ENCODE peak calls at places on chromosomes 12 and 14, in five cellular contexts. One of them, this sample, is unnamed.

GRCh38 chr12:104348283-104348993 is 44.9 kb downstream of the EID3 start:
- DNase-seq in stomach: no peak
- DNase-seq in AG04449: no peak
- DNase-seq in lower lobe of right lung: no peak
- DNase-seq in lung: peak; percentile 20
- DNase-seq in this sample: no peak

GRCh38 chr14:64394973-64395633 is 7.0 kb downstream of the MTHFD1 start:
- DNase-seq in lung: no peak
- DNase-seq in AG04449: no peak
- DNase-seq in stomach: no peak
- DNase-seq in lower lobe of right lung: no peak
- DNase-seq in this sample: no peak

GRCh38 chr14:101586531-101587402 is 25.5 kb downstream of the DIO3 start:
- DNase-seq in AG04449: no peak
- DNase-seq in lung: no peak
- DNase-seq in lower lobe of right lung: no peak
- DNase-seq in stomach: no peak
- DNase-seq in this sample: no peak

GRCh38 chr14:92657457-92658142 is 90.8 kb downstream of the LGMN start:
- DNase-seq in lower lobe of right lung: peak; percentile 88
- DNase-seq in AG04449: no peak
- DNase-seq in stomach: peak; percentile 39
- DNase-seq in lung: peak; percentile 58
- DNase-seq in this sample: no peak

GRCh38 chr12:122182887-122183587 is at the start of gene LRRC43:
- DNase-seq in stomach: peak; percentile 56
- DNase-seq in lung: no peak
- DNase-seq in AG04449: no peak
- DNase-seq in lower lobe of right lung: peak; percentile 67
- DNase-seq in this sample: no peak

GRCh38 chr12:93689076-93689834 is 12.1 kb downstream of the CRADD start:
- DNase-seq in AG04449: no peak
- DNase-seq in lower lobe of right lung: no peak
- DNase-seq in stomach: no peak
- DNase-seq in lung: no peak
- DNase-seq in this sample: no peak

GRCh38 chr12:123388218-123388947 is 4.5 kb downstream of the KMT5A start:
- DNase-seq in lung: peak; percentile 76
- DNase-seq in stomach: peak; percentile 80
- DNase-seq in AG04449: no peak
- DNase-seq in lower lobe of right lung: peak; percentile 82
- DNase-seq in this sample: no peak

GRCh38 chr12:78966062-78966461 is 101.5 kb downstream of the SYT1 start:
- DNase-seq in lower lobe of right lung: no peak
- DNase-seq in AG04449: no peak
- DNase-seq in stomach: no peak
- DNase-seq in lung: no peak
- DNase-seq in this sample: no peak

GRCh38 chr14:103103461-103104388 is 9.2 kb downstream of the EXOC3L4 start:
- DNase-seq in lung: no peak
- DNase-seq in lower lobe of right lung: peak; percentile 77
- DNase-seq in AG04449: no peak
- DNase-seq in stomach: peak; percentile 87
- DNase-seq in this sample: no peak

GRCh38 chr12:88753074-88753473 is 172.8 kb upstream of the KITLG start:
- DNase-seq in AG04449: no peak
- DNase-seq in lung: no peak
- DNase-seq in stomach: no peak
- DNase-seq in lower lobe of right lung: no peak
- DNase-seq in this sample: peak; percentile 59

GRCh38 chr14:98137626-98138025 is 1134.4 kb downstream of the BCL11B start:
- DNase-seq in AG04449: no peak
- DNase-seq in stomach: no peak
- DNase-seq in lower lobe of right lung: no peak
- DNase-seq in lung: no peak
- DNase-seq in this sample: no peak

GRCh38 chr12:124438415-124439056 is 128.9 kb downstream of the NCOR2 start:
- DNase-seq in lower lobe of right lung: no peak
- DNase-seq in stomach: no peak
- DNase-seq in lung: no peak
- DNase-seq in AG04449: no peak
- DNase-seq in this sample: no peak

GRCh38 chr12:57299514-57300016 is 48.6 kb upstream of the STAC3 start:
- DNase-seq in AG04449: no peak
- DNase-seq in lower lobe of right lung: no peak
- DNase-seq in stomach: no peak
- DNase-seq in lung: no peak
- DNase-seq in this sample: no peak

GRCh38 chr12:91098942-91099341 is 12.4 kb downstream of the LUM start:
- DNase-seq in stomach: no peak
- DNase-seq in lower lobe of right lung: no peak
- DNase-seq in lung: no peak
- DNase-seq in AG04449: peak; percentile 78
- DNase-seq in this sample: peak; percentile 80

GRCh38 chr12:18296201-18296908 is 35.0 kb downstream of the PIK3C2G start:
- DNase-seq in AG04449: no peak
- DNase-seq in lower lobe of right lung: no peak
- DNase-seq in stomach: no peak
- DNase-seq in lung: no peak
- DNase-seq in this sample: no peak
- H3K4me3 ChIP-seq in AG04449: no peak overlapping the region
- H3K4me3 ChIP-seq in lower lobe of right lung: peak overlapping the region; percentile 25
- H3K4me3 ChIP-seq in stomach: peak overlapping the region; percentile 23
- H3K4me3 ChIP-seq in lung: no peak overlapping the region
- H3K4me3 ChIP-seq in this sample: peak overlapping the region; percentile 35

DNA sequence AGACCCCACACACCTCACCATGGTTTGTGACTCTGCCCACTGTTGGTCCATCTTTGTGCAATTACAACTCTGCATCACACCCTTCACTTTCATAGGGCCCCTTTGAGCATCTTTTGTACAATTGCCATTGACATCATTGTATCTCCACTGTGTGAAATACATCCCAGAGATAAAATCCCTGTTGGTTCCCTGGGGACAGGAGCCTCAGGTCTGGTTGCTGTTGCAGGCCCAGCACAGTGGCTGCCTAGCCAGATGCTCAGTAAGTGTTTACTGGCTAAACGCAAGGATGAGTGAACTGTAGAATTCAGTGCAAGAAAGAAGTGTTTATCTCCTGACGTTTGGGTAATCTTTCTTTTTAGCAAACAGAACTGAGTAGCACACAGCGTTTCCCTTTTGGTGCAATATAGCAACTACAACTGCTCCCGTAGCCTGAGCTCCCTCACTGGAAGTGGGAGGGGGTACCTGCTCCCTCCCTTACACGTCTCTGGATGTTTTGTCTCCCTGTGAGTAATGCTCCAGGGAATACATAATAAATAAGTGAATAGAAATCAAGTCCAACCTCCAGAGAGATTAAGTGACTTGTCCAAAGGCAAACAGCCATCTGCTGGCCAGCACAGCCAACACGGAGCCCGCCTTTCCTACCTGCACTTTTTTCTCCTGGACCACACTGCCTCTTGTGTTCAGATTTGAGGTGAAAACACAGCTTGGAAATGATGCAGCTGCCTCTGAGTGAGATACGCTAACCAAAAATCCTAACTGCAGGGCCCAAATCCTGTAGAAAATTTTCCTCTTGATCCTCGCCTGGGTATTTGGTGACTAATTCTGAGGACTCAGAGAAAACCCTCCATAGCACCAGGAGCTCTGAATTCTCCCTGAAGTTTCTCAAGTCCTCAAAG is 27.4 kb downstream of the GALNT16 start:
- DNase-seq in AG04449: no peak
- DNase-seq in lung: no peak
- DNase-seq in stomach: no peak
- DNase-seq in lower lobe of right lung: no peak
- DNase-seq in this sample: no peak
- TF ChIP-seq CTCF in AG04449: no peak
- TF ChIP-seq CTCF in lung: no peak
- TF ChIP-seq CTCF in stomach: no peak
- TF ChIP-seq CTCF in lower lobe of right lung: no peak
- TF ChIP-seq CTCF in this sample: no peak

DNA sequence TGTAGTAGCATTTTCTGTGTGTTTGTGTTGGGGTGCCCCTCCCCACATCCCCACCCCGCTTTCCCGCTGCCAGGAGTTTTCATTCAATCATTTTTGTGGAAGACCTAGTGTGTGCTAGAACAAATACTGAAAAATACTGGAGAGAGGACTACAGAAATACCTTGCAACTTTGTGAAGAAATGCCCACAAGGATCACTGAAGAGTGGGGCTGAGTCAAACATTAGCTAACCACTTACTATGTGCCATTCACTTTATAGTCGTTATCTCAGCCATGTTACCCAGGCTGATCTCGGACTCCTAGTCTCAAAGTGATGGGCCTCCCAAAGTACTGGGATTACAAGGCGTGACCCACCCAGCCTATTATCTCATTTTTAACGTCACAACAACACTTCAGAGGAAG is 559 bp upstream of the LMBR1L start:
- DNase-seq in lower lobe of right lung: no peak
- DNase-seq in lung: no peak
- DNase-seq in stomach: no peak
- DNase-seq in AG04449: no peak
- DNase-seq in this sample: no peak
- H3K4me3 ChIP-seq in lower lobe of right lung: peak overlapping the region; percentile 82
- H3K4me3 ChIP-seq in lung: no peak overlapping the region
- H3K4me3 ChIP-seq in stomach: peak overlapping the region; percentile 87
- H3K4me3 ChIP-seq in AG04449: peak overlapping the region; percentile 55
- H3K4me3 ChIP-seq in this sample: peak overlapping the region; percentile 83

GRCh38 chr14:36069535-36069900 is 107.0 kb downstream of the PTCSC3 start:
- DNase-seq in AG04449: no peak
- DNase-seq in lower lobe of right lung: peak; percentile 47
- DNase-seq in lung: peak; percentile 64
- DNase-seq in stomach: peak; percentile 32
- DNase-seq in this sample: peak; percentile 55
- TF ChIP-seq CTCF in AG04449: peak; percentile 61
- TF ChIP-seq CTCF in lower lobe of right lung: peak; percentile 53
- TF ChIP-seq CTCF in lung: no peak
- TF ChIP-seq CTCF in stomach: peak; percentile 48
- TF ChIP-seq CTCF in this sample: peak; percentile 87

DNA sequence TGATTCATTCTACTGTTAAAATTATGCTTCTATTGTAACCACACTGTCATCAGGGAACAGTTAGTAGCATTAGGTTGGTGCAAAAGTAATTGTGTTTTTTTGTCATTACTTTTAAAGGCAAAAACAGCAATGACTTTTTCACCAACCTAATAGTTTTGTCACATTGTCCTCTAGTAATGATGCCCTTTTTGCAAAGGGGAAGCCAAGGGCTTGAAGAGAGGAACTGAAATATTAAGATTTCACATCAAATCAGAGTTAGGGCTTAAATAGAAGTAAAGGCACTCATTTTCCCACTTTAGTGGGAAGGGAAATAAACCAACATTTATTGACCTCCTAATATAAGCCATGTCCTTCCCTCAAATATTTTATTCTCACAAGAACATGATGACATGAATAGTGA is 273.7 kb downstream of the NRXN3 start:
- DNase-seq in lung: no peak
- DNase-seq in lower lobe of right lung: no peak
- DNase-seq in stomach: no peak
- DNase-seq in AG04449: no peak
- DNase-seq in this sample: no peak
- H3K4me3 ChIP-seq in lung: no peak overlapping the region
- H3K4me3 ChIP-seq in lower lobe of right lung: no peak overlapping the region
- H3K4me3 ChIP-seq in stomach: no peak overlapping the region
- H3K4me3 ChIP-seq in AG04449: no peak overlapping the region
- H3K4me3 ChIP-seq in this sample: no peak overlapping the region

This sample was measured in epithelial cell of proximal tubule.